ENCODE peak calls at places on chromosomes 7 and 10, in nine cellular contexts. G is AG04450, A is upper lobe of right lung, W is cardiac muscle cell, M is endothelial cell of umbilical vein, V is H9, R is left ventricle myocardium inferior, Y is B cell, Z is Peyer's patch. N is an unnamed sample.

GRCh38 chr10:93464826-93465388 is 17.2 kb downstream of the MYOF start:
- DNase-seq in G (no peak), A (no peak), W (no peak), M (peak), V (no peak), R (no peak), Y (no peak), Z (no peak), N (no peak)

GRCh38 chr7:107838024-107838423 is 35.0 kb upstream of the SLC26A3 start:
- DNase-seq in G (no peak), A (no peak), W (no peak), M (no peak), V (no peak), R (no peak), Y (no peak), Z (no peak), N (no peak)

GRCh38 chr10:69048103-69048502 is 39.8 kb upstream of the SRGN start:
- DNase-seq in G (no peak), A (peak), W (no peak), M (no peak), V (no peak), R (peak), Y (no peak), Z (peak), N (no peak)

GRCh38 chr7:131173148-131173890 is 154.4 kb upstream of the MKLN1 start:
- DNase-seq in G (no peak), A (no peak), W (no peak), M (no peak), V (no peak), R (no peak), Y (no peak), Z (no peak), N (no peak)

GRCh38 chr7:29563590-29564454 is at the start of gene PRR15:
- DNase-seq in G (no peak), A (no peak), W (peak), M (peak), V (peak), R (no peak), Y (peak), Z (peak), N (peak)

GRCh38 chr10:126421745-126422144 is 33.5 kb upstream of the ADAM12 start:
- DNase-seq in G (peak), A (no peak), W (no peak), M (no peak), V (no peak), R (no peak), Y (no peak), Z (no peak), N (no peak)

GRCh38 chr10:93916257-93917063 is 22.7 kb downstream of the SLC35G1 start:
- DNase-seq in G (peak), A (no peak), W (peak), M (peak), V (no peak), R (no peak), Y (no peak), Z (no peak), N (no peak)

GRCh38 chr7:40230086-40230485 is 95.3 kb downstream of the SUGCT start:
- DNase-seq in G (no peak), A (no peak), W (peak), M (no peak), V (no peak), R (no peak), Y (no peak), Z (no peak), N (no peak)

GRCh38 chr10:19930936-19931859 is 115.0 kb downstream of the PLXDC2 start:
- DNase-seq in G (peak), A (no peak), W (no peak), M (peak), V (no peak), R (no peak), Y (no peak), Z (no peak), N (peak)

GRCh38 chr10:96973809-96974208 is 141.7 kb downstream of the LCOR start:
- DNase-seq in G (no peak), A (no peak), W (no peak), M (no peak), V (no peak), R (no peak), Y (no peak), Z (no peak), N (no peak)

DNA sequence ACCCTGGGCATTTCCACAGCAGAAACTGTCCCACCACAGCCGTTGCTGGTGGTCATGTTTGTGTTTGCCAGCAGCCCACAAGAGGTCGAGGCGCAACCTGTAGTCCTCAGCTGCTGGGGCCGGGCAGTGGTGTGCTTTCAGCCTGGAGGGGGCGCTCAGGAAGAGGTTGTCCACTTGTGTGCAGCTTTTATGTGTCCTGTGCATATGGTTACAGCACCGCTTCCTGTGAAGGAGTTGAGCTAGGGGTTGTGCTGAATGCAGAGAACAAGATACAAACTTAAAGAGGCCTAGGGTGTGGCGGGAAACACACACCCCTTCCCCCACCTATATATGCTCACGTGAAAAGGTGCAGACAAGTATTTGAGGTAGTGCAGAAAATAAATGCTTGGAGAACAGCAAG is 29.5 kb upstream of the PFKFB3 start:
- DNase-seq in G (no peak), A (no peak), W (peak), M (no peak), V (peak), R (no peak), Y (no peak), Z (peak), N (no peak)
- TF ChIP-seq CTCF in G (peak), A (peak), W (peak), M (peak), V (peak), R (peak), Y (no peak), Z (no peak), N (no peak)

DNA sequence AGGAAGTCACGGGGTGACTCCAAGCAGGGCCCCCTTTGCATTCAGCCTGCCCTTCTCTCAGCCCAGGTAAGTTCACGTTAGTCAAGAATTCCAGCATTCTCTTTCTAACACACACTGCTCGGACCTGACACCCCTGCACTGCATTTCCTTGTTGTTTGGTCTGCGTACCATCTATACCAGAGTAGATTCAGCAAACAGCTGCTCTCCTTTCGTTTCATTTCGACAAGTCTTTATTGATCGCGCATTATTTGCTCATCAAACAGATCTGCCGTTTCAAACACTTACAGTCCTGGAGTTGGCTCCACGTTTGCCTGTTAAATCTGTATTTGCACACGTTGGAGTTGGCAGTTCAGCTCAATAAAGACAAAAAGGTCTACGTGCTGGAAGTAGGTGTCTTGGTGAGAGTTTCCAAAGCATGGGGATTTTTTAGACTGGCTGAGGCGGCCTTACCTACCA is 495.1 kb downstream of the RPS24 start:
- DNase-seq in G (no peak), A (no peak), W (no peak), M (no peak), V (no peak), R (no peak), Y (no peak), Z (peak), N (no peak)
- TF ChIP-seq CTCF in G (no peak), A (no peak), W (no peak), M (no peak), V (no peak), R (no peak), Y (no peak), Z (no peak), N (no peak)

GRCh38 chr7:31476073-31476745 is 37.7 kb upstream of the ITPRID1 start:
- DNase-seq in G (no peak), A (no peak), W (no peak), M (no peak), V (no peak), R (no peak), Y (no peak), Z (no peak), N (no peak)
- TF ChIP-seq CTCF in G (no peak), A (no peak), W (no peak), M (no peak), V (no peak), R (no peak), Y (no peak), Z (no peak), N (no peak)

GRCh38 chr10:33552290-33552689 is 217.8 kb upstream of the NRP1 start:
- DNase-seq in G (no peak), A (no peak), W (no peak), M (no peak), V (no peak), R (no peak), Y (no peak), Z (no peak), N (no peak)
- TF ChIP-seq CTCF in G (no peak), A (no peak), W (no peak), M (no peak), V (no peak), R (no peak), Y (no peak), Z (no peak), N (no peak)

GRCh38 chr7:156816943-156817572 is 75.9 kb downstream of the LMBR1 start:
- DNase-seq in G (peak), A (no peak), W (peak), M (peak), V (no peak), R (no peak), Y (peak), Z (no peak), N (no peak)

GRCh38 chr7:156819733-156820295 is 73.2 kb downstream of the LMBR1 start:
- DNase-seq in G (no peak), A (no peak), W (no peak), M (no peak), V (no peak), R (no peak), Y (no peak), Z (no peak), N (no peak)

GRCh38 chr7:156818133-156818532 is 74.8 kb downstream of the LMBR1 start:
- DNase-seq in G (no peak), A (no peak), W (no peak), M (no peak), V (no peak), R (no peak), Y (no peak), Z (no peak), N (no peak)

GRCh38 chr7:156823441-156823840 is 69.5 kb downstream of the LMBR1 start:
- DNase-seq in G (no peak), A (no peak), W (no peak), M (no peak), V (no peak), R (no peak), Y (no peak), Z (no peak), N (no peak)

DNA sequence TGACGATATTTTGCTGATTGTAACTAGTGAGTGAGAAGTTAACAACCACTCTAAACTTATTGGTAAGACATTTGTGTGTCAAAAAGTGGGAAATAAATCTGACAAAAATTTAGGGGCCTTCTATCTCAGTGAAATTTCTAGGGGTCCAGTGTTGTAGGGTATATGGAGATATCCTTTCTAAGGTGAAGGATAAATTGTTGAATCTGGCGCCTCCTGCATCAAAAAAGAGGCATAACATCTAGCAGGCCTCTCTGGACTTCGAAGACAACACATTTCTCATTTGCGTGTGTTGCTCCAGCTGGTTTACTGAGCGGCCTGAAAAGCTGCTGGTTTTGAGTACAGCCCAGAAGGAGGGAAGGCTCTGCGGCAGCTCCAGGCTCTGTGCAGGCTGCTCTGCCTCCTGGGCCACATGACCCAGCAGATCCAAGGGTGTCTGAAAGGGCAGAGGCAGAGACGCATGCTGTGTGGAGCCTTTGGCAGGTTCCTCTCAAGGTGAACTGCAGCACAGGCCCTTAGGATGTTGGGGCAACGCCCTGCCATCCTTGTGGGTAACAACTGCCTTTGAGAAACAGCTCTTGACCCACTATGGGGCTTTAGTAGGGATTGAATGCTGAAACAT is 72.4 kb downstream of the LMBR1 start:
- DNase-seq in G (no peak), A (no peak), W (no peak), M (no peak), V (peak), R (no peak), Y (no peak), Z (no peak), N (no peak)
- TF ChIP-seq CTCF in G (peak), A (peak), W (peak), M (no peak), V (peak), R (peak), Y (peak), Z (no peak), N (peak)

GRCh38 chr10:13473986-13474385 is 54.8 kb downstream of the BEND7 start:
- DNase-seq in G (no peak), A (no peak), W (no peak), M (no peak), V (no peak), R (no peak), Y (no peak), Z (no peak), N (no peak)

GRCh38 chr10:13472359-13472758 is 56.5 kb downstream of the BEND7 start:
- DNase-seq in G (no peak), A (no peak), W (no peak), M (no peak), V (no peak), R (no peak), Y (no peak), Z (no peak), N (no peak)

GRCh38 chr10:13475124-13475523 is 53.7 kb downstream of the BEND7 start:
- DNase-seq in G (no peak), A (no peak), W (no peak), M (no peak), V (no peak), R (no peak), Y (no peak), Z (no peak), N (no peak)

DNA sequence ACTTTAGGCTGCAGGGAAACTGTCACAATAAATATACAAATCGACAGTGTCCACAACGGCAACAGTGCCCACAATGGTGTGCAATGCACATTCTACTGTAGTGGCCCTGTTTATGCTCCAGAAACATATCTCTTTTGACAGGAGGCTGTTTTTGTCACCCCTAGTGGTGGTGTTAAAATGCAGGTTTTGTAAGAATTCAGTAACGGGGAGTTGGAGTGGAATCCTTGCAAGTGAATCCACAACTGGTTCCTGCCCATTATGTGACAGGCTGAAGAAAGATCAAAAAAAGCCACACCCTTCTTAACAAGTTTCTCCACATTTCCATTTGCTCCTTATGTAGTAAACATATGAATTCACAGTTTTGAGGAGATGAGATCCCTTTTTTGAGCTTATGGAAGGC is 58.5 kb downstream of the BEND7 start:
- DNase-seq in G (no peak), A (no peak), W (no peak), M (no peak), V (no peak), R (no peak), Y (no peak), Z (no peak), N (no peak)
- TF ChIP-seq CTCF in G (no peak), A (no peak), W (no peak), M (no peak), V (peak), R (no peak), Y (no peak), Z (no peak), N (no peak)

DNA sequence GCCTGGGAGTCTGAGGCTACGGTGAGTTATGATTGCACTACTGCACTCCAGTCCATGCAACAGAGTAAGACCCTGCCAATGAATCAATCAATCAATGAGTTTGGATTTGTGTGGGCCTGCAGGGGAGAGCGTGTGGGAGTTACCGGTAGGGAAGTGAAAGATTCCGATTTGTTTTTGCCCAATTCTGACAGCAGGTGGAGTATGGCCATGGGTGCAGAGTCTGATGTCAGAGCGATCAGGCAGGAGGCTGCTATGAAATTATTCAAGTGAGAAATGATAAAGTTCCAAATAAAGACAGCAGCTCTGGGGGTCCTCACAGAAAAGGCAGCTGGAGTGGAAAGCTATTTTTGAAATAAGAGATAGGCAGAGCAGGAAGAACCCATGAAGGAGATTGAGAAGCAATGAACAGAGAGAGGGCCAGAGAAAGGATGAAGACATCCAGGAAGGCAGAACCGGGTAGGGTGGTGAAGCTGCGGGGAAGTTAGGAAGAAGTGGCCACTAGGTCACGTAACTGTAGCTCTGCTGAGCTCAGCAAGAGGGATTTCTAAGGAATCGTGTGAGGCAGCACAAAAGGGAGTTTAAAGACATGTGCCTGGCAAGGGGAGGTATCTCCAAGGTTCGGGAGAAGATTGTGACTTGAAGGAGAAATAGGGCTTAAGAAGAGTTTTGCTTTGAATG is 93.7 kb upstream of the NMT2 start:
- DNase-seq in G (no peak), A (no peak), W (no peak), M (peak), V (no peak), R (no peak), Y (no peak), Z (no peak), N (no peak)
- TF ChIP-seq CTCF in G (peak), A (peak), W (peak), M (peak), V (peak), R (peak), Y (no peak), Z (no peak), N (no peak)

N was measured in nephron progenitor cell.